ENCODE peak calls at places on chromosomes 7 and 10, in six cellular contexts. H is uterus, W is thyroid gland, Z is endothelial cell of umbilical vein, K is A549, A is upper lobe of left lung. N is an unnamed sample. For H3K9me3, the result is how much of the 10 kb centered on the place peaks cover.

GRCh38 chr7:73839743-73840714 is 2.3 kb downstream of the METTL27 start:
- DNase-seq in H (no peak), W (no peak), Z (no peak), K (no peak), A (no peak), N (no peak)

GRCh38 chr7:17075601-17076000 is 193.8 kb upstream of the AGR3 start:
- DNase-seq in H (no peak), W (no peak), Z (no peak), K (no peak), A (no peak), N (no peak)

GRCh38 chr7:137961200-137962177 is 40.4 kb downstream of the CREB3L2 start:
- DNase-seq in H (no peak), W (no peak), Z (no peak), K (no peak), A (peak), N (no peak)

GRCh38 chr7:79361214-79361613 is 92.3 kb downstream of the MAGI2 start:
- DNase-seq in H (no peak), W (no peak), Z (no peak), K (peak), A (no peak), N (no peak)

GRCh38 chr7:73717991-73718405 is 1.5 kb downstream of the STX1A start:
- DNase-seq in H (no peak), W (no peak), Z (peak), K (no peak), A (peak), N (no peak)

GRCh38 chr10:31353574-31353973 is 34.6 kb downstream of the ZEB1 start:
- DNase-seq in H (no peak), W (no peak), Z (peak), K (peak), A (no peak), N (no peak)

GRCh38 chr7:74598558-74598957 is 59.0 kb upstream of the GTF2I start:
- DNase-seq in H (no peak), W (no peak), Z (no peak), K (no peak), A (no peak), N (no peak)

GRCh38 chr10:15370212-15370740 is 813 bp downstream of the FAM171A1 start:
- DNase-seq in H (no peak), W (peak), Z (peak), K (no peak), A (no peak), N (peak)

GRCh38 chr7:104790440-104790839 is 223.6 kb upstream of the KMT2E start:
- DNase-seq in H (no peak), W (no peak), Z (peak), K (no peak), A (no peak), N (no peak)

GRCh38 chr10:44417761-44418160 is 32.9 kb upstream of the CXCL12 start:
- DNase-seq in H (peak), W (no peak), Z (no peak), K (no peak), A (no peak), N (no peak)

GRCh38 chr7:159318682-159319351 is 174.2 kb upstream of the VIPR2 start:
- DNase-seq in H (no peak), W (no peak), Z (no peak), K (no peak), A (no peak), N (no peak)

GRCh38 chr7:3937564-3937963 is 636.5 kb downstream of the SDK1 start:
- DNase-seq in H (no peak), W (no peak), Z (no peak), K (no peak), A (peak), N (no peak)

GRCh38 chr10:2081501-2081900 is 344.2 kb upstream of the ADARB2 start:
- DNase-seq in H (no peak), W (no peak), Z (no peak), K (peak), A (no peak), N (no peak)

GRCh38 chr10:103739039-103739764 is 116.2 kb downstream of the SH3PXD2A start:
- DNase-seq in H (peak), W (no peak), Z (no peak), K (no peak), A (no peak), N (peak)

GRCh38 chr10:52359466-52359865 is 45.4 kb downstream of the DKK1 start:
- DNase-seq in H (no peak), W (no peak), Z (no peak), K (no peak), A (no peak), N (no peak)

GRCh38 chr10:113273151-113273876 is 279.5 kb upstream of the HABP2 start:
- DNase-seq in H (no peak), W (peak), Z (peak), K (no peak), A (peak), N (peak)

GRCh38 chr10:31549936-31550335 is 230.9 kb downstream of the ZEB1 start:
- DNase-seq in H (no peak), W (no peak), Z (no peak), K (no peak), A (no peak), N (no peak)

GRCh38 chr7:65978891-65979582 is 3.0 kb downstream of the GUSB start:
- DNase-seq in H (no peak), W (no peak), Z (no peak), K (no peak), A (no peak), N (no peak)

GRCh38 chr10:123309740-123310139 is 155.5 kb downstream of the BUB3 start:
- DNase-seq in H (no peak), W (no peak), Z (no peak), K (no peak), A (peak), N (no peak)

GRCh38 chr10:52951819-52952218 is 179.2 kb upstream of the MBL2 start:
- DNase-seq in H (no peak), W (peak), Z (peak), K (peak), A (no peak), N (peak)

GRCh38 chr7:22193361-22194016 is 163.5 kb downstream of the RAPGEF5 start:
- DNase-seq in H (peak), W (peak), Z (no peak), K (no peak), A (no peak), N (no peak)

GRCh38 chr10:124181656-124182055 is 88.3 kb upstream of the CHST15 start:
- DNase-seq in H (no peak), W (no peak), Z (no peak), K (no peak), A (no peak), N (no peak)

GRCh38 chr10:122468923-122469781 is 7.8 kb downstream of the HTRA1 start:
- DNase-seq in H (peak), W (no peak), Z (peak), K (peak), A (no peak), N (no peak)

GRCh38 chr7:130351664-130352015 is 7.0 kb downstream of the CPA5 start:
- DNase-seq in H (no peak), W (no peak), Z (no peak), K (no peak), A (no peak), N (no peak)

GRCh38 chr7:90111-91063 is 102.0 kb upstream of the FAM20C start:
- DNase-seq in H (no peak), W (no peak), Z (peak), K (no peak), A (peak), N (no peak)

GRCh38 chr10:22849077-22849810 is 78.6 kb upstream of the ARMC3 start:
- DNase-seq in H (peak), W (peak), Z (peak), K (no peak), A (peak), N (peak)

GRCh38 chr10:82278401-82279182 is 403.6 kb downstream of the NRG3 start:
- DNase-seq in H (no peak), W (no peak), Z (no peak), K (no peak), A (no peak), N (no peak)

GRCh38 chr7:69342154-69342884 is 256.0 kb upstream of the AUTS2 start:
- DNase-seq in H (no peak), W (no peak), Z (no peak), K (peak), A (no peak), N (peak)

GRCh38 chr10:48306265-48306869 is at the start of gene MAPK8:
- DNase-seq in H (peak), W (peak), Z (peak), K (peak), A (peak), N (peak)

GRCh38 chr7:132386249-132386681 is 190.0 kb downstream of the PLXNA4 start:
- DNase-seq in H (peak), W (peak), Z (peak), K (no peak), A (peak), N (peak)

DNA sequence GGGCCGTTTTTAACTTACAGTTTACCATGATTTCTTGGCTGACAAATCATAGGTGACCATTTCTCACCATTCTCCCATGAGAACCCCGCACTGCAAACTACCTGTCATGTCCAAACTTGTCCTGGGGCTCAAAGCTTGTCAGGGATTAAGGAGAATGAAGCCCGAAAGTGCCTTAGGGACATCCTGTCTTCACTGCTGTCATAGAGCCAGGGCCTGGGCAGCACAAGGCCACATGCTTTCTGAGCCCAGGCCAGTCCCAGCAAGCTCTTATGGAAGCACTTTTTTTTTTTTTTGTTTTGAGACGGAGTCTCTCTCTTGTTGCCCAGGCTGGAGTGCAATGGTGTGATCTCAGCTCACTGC is 33.9 kb downstream of the CCM2 start:
- DNase-seq in H (no peak), W (no peak), Z (no peak), K (no peak), A (no peak), N (peak)
- H3K9me3 ChIP-seq in H (under half), W (under half), Z (under half), K (under half), A (under half), N (under half)

GRCh38 chr10:133231244-133231945 is 1.4 kb downstream of the UTF1 start:
- DNase-seq in H (no peak), W (no peak), Z (no peak), K (no peak), A (no peak), N (no peak)
- TF ChIP-seq POLR2A in H (no peak), W (no peak), Z (no peak), K (no peak), A (no peak), N (no peak)

DNA sequence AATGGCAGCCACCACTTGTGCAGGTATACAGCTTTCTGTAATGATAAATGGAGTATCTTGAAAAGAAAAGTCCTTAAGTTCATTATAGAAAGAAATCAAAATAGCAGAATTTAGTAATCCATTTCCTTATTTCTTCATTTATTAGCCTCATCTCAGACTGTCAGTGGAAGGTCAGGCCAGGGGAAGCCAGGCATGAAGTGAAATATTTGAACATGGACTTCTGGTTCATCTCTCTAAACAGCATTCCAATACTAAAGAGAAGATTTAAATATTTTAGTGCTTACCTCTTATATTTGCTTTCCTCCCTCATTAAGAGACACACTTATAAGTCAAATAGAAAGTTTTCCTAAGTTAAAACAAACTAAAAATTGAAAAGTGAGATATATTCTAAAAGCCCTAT is 26.8 kb downstream of the TRDMT1 start:
- DNase-seq in H (no peak), W (no peak), Z (no peak), K (no peak), A (no peak), N (no peak)
- H3K4me3 ChIP-seq in H (no peak), W (no peak), Z (no peak), K (no peak), A (no peak), N (no peak)

DNA sequence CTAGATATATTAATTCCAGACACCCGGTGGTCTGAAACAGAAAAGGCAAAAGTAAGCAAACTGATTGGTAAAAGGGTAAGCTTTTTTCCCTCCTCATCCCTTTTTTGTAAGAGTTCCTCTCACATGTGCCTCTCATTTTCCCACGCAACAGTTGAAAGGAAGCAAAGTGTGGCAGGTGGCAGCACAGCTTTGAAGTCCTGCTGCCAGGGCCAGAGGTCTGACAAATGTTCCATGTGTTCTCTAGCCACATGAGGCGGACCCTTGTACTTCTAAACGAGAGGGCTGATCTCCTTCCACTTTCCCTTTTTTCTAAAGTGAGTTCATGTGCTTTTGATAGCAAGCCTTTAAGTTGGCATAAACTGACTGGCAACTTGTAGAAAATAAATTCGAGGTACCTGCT is 217.5 kb downstream of the POLR1F start:
- DNase-seq in H (no peak), W (no peak), Z (no peak), K (no peak), A (no peak), N (no peak)
- H3K9me3 ChIP-seq in H (under half), W (under half), Z (under half), K (under half), A (under half), N (under half)

DNA sequence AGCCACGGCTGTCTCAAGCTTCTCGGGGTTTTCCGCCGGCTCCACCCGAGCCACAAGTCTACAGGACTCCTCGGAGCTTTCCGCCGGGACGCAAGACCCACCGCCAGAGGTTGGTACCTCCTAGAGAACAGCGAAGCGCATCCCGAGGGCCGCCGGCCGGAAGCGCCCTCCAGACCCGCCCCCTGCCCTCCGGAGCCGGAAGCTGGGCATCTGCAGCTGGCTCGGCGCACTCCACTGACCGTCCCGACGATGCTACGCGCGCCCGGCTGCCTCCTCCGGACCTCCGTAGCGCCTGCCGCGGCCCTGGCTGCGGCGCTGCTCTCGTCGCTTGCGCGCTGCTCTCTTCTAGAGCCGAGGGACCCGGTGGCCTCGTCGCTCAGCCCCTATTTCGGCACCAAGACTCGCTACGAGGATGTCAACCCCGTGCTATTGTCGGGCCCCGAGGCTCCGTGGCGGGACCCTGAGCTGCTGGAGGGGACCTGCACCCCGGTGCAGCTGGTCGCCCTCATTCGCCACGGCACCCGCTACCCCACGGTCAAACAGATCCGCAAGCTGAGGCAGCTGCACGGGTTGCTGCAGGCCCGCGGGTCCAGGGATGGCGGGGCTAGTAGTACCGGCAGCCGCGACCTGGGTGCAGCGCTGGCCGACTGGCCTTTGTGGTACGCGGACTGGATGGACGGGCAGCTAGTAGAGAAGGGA is at the start of gene MINPP1:
- DNase-seq in H (peak), W (peak), Z (peak), K (peak), A (peak), N (peak)
- TF ChIP-seq POLR2A in H (peak), W (no peak), Z (peak), K (peak), A (no peak), N (peak)

N was measured in right lobe of liver.